ENCODE peak calls at places on chromosomes 5 and 9, in four cellular contexts. F is HCT116, V is K562, K is HepG2. M is an unnamed sample.

GRCh38 chr5:143086851-143087637 is 316.4 kb downstream of the NR3C1 start:
- DNase-seq in F (no peak), K (peak; percentile 17), V (no peak), M (no peak)

GRCh38 chr5:150460781-150461180 is 11.2 kb upstream of the RPS14 start:
- DNase-seq in K (no peak), F (no peak), V (no peak), M (no peak)

GRCh38 chr9:125851971-125852370 is 104.8 kb downstream of the PBX3 start:
- DNase-seq in V (no peak), F (no peak), K (no peak), M (no peak)

GRCh38 chr9:116234091-116234490 is 80.5 kb downstream of the PAPPA start:
- DNase-seq in F (no peak), K (no peak), V (no peak), M (no peak)

GRCh38 chr5:83927140-83927733 is 206.6 kb upstream of the HAPLN1 start:
- DNase-seq in K (peak; percentile 41), F (peak; percentile 57), V (peak; percentile 26), M (peak; percentile 27)

GRCh38 chr5:135238622-135239460 is 160.2 kb downstream of the MACROH2A1 start:
- DNase-seq in F (no peak), K (no peak), V (no peak), M (no peak)

GRCh38 chr5:167671176-167671575 is 620.3 kb upstream of the WWC1 start:
- DNase-seq in F (no peak), V (no peak), K (no peak), M (no peak)

GRCh38 chr5:100188339-100188738 is 346.8 kb upstream of the FAM174A start:
- DNase-seq in V (no peak), F (no peak), K (no peak), M (no peak)

GRCh38 chr5:32859211-32859641 is 148.1 kb downstream of the NPR3 start:
- DNase-seq in F (no peak), V (no peak), K (no peak), M (no peak)

GRCh38 chr5:177476531-177477233 is 3.2 kb upstream of the DBN1 start:
- DNase-seq in K (peak; percentile 33), F (no peak), V (no peak), M (no peak)

GRCh38 chr5:15452780-15453179 is 47.2 kb upstream of the FBXL7 start:
- DNase-seq in K (no peak), V (no peak), F (no peak), M (no peak)

GRCh38 chr5:6424110-6424659 is 24.5 kb upstream of the UBE2QL1 start:
- DNase-seq in F (no peak), V (no peak), K (no peak), M (no peak)

GRCh38 chr9:83920469-83920941 is 727 bp downstream of the KIF27 start:
- DNase-seq in K (peak; percentile 62), F (no peak), V (peak; percentile 27), M (peak; percentile 52)

GRCh38 chr5:42654645-42655044 is 102.0 kb upstream of the CCDC152 start:
- DNase-seq in K (no peak), F (no peak), V (no peak), M (no peak)

GRCh38 chr5:137296213-137296702 is 202.9 kb downstream of the SPOCK1 start:
- DNase-seq in K (no peak), F (no peak), V (no peak), M (no peak)

GRCh38 chr9:18611946-18612345 is 138.0 kb downstream of the ADAMTSL1 start:
- DNase-seq in V (no peak), K (no peak), F (no peak), M (no peak)

GRCh38 chr5:172114875-172115422 is 73.1 kb downstream of the STK10 start:
- DNase-seq in K (no peak), F (no peak), V (no peak), M (no peak)

GRCh38 chr5:77431286-77431685 is 60.8 kb downstream of the WDR41 start:
- DNase-seq in K (no peak), V (no peak), F (no peak), M (no peak)

GRCh38 chr9:69885474-69885929 is 64.9 kb downstream of the CFAP95 start:
- DNase-seq in V (no peak), K (no peak), F (no peak), M (no peak)

GRCh38 chr5:34686762-34687268 is 30.7 kb downstream of the RAI14 start:
- DNase-seq in F (peak; percentile 94), V (peak; percentile 78), K (peak; percentile 86), M (peak; percentile 63)

GRCh38 chr5:159095218-159095617 is 4.5 kb downstream of the EBF1 start:
- DNase-seq in K (no peak), V (no peak), F (no peak), M (no peak)

GRCh38 chr5:148807845-148808244 is 18.6 kb upstream of the ADRB2 start:
- DNase-seq in K (no peak), F (no peak), V (peak; percentile 24), M (no peak)

GRCh38 chr9:111076043-111076442 is 37.8 kb upstream of the LPAR1 start:
- DNase-seq in V (no peak), F (no peak), K (no peak), M (no peak)

GRCh38 chr5:69149676-69150010 is 17.3 kb upstream of the CCNB1 start:
- DNase-seq in K (no peak), V (no peak), F (no peak), M (no peak)

GRCh38 chr5:4082966-4083564 is 487.4 kb downstream of the IRX1 start:
- DNase-seq in V (no peak), F (no peak), K (no peak), M (no peak)

DNA sequence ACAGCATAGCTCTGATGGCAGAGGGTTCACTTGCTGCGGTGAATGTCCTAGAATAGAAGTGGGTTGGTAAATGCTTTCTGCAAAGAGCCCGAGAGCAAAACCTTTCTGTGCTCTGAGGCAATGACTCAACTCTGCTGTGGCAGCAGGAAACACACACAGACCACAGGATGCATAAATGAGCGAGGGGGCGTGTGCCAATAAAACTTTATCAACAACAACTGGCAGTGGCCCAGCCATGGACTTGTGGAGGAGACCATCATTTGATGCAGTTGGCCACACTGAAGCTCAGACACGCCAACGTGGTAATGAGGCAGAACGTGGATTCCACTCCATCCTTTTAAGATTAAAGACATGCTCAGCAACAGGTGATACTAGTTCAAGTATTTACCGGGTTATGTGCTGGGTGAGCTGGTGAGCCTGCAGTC is 6.8 kb downstream of the MRPL36 start:
- DNase-seq in F (no peak), V (no peak), K (no peak), M (no peak)
- TF ChIP-seq SIN3A in F (no peak), V (no peak), K (no peak), M (no peak)

GRCh38 chr5:31131381-31131811 is 62.1 kb upstream of the CDH6 start:
- DNase-seq in F (no peak), V (no peak), K (no peak), M (no peak)

GRCh38 chr5:31130682-31131081 is 62.8 kb upstream of the CDH6 start:
- DNase-seq in K (no peak), V (no peak), F (no peak), M (no peak)

GRCh38 chr5:31137676-31138075 is 55.8 kb upstream of the CDH6 start:
- DNase-seq in F (no peak), V (no peak), K (no peak), M (no peak)

GRCh38 chr5:31135542-31135941 is 57.9 kb upstream of the CDH6 start:
- DNase-seq in F (no peak), K (no peak), V (no peak), M (no peak)

DNA sequence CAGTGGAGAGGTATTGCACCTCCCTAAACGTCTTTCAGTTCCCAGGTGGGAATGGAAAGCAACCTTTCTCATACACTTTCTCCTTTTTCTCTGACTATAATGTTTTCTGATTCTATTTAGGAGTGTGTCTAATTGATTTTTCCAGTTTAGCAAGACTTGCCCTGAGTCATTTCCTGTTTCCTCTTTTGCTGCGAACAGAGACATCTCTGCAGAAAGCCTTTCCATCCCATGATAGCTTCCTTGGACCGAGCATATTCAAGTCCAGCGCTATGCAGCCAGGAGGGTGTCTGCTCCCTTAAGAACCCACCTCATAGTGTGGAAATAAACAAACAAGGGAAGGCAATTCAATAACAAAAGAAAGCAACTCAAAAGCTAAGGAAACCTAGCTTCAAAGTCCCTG is 60.0 kb upstream of the CDH6 start:
- DNase-seq in K (no peak), F (no peak), V (no peak), M (peak; percentile 25)
- TF ChIP-seq TCF7L2 in K (no peak), F (no peak), V (no peak), M (no peak)

GRCh38 chr5:53250151-53250550 is 140.6 kb upstream of the MOCS2 start:
- DNase-seq in V (no peak), F (no peak), K (no peak), M (no peak)

GRCh38 chr5:53249529-53249928 is 140.0 kb upstream of the MOCS2 start:
- DNase-seq in V (no peak), K (no peak), F (no peak), M (peak; percentile 20)

GRCh38 chr5:53256746-53257145 is 147.2 kb upstream of the MOCS2 start:
- DNase-seq in K (no peak), F (no peak), V (no peak), M (no peak)

GRCh38 chr5:53257806-53258373 is 148.3 kb upstream of the MOCS2 start:
- DNase-seq in F (no peak), V (no peak), K (no peak), M (no peak)

GRCh38 chr5:53253421-53253871 is 143.9 kb upstream of the MOCS2 start:
- DNase-seq in V (no peak), K (no peak), F (no peak), M (no peak)
- TF ChIP-seq SIN3A in V (no peak), K (no peak), F (no peak), M (no peak)

DNA sequence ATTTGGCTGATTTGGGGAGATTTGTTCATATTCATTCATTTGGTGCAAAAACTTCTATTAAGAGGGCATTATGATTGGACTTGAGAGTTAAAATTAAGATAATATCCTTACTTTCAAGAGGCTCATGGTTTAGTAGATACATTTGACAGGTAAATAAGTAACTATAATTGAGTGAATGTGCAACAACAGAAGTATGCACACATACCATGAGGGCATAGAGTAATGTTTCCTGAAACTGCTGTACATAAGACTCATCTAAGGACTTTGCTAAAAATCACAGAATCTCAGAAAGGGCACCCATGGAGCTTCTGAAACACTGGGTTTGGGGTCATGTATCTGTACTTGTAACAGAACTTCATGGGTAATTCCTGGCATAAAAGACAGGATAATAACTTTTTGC is 70.1 kb upstream of the PPP2R2B start:
- DNase-seq in V (no peak), F (no peak), K (no peak), M (no peak)
- TF ChIP-seq TCF7L2 in V (no peak), F (no peak), K (no peak), M (no peak)

DNA sequence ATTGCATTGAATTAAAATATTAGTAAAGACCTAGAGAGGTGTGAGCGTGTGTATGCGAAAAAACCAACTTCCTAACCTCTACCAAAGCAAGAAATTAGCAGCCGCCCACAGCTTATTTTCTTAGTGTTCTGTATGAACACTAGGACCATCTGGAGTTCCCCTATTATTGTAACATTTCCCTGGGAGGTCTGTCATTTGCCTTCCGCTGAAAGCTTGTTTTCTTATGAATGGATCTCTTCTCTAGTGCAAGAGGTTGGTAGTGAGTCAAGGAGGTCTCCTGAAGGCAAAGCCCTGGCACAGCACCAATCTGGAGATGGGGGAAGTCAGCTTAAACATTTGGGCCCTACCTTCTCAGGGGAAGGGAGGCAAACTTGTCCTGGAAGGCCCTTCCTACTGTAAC is 10.8 kb downstream of the TNFSF8 start:
- DNase-seq in V (no peak), K (no peak), F (no peak), M (no peak)
- TF ChIP-seq SIN3A in V (no peak), K (no peak), F (no peak), M (no peak)

GRCh38 chr9:120507936-120508510 is 71.9 kb downstream of the CDK5RAP2 start:
- DNase-seq in F (no peak), V (no peak), K (no peak), M (no peak)
- TF ChIP-seq TCF7L2 in F (no peak), V (no peak), K (no peak), M (no peak)

GRCh38 chr9:107488400-107489143 is 997 bp downstream of the KLF4 start:
- DNase-seq in F (no peak), K (no peak), V (no peak), M (no peak)
- TF ChIP-seq SIN3A in F (no peak), K (no peak), V (no peak), M (no peak)